ENCODE peak calls at places on chromosome 1, in nine cellular contexts. T is astrocyte, M is progenitor cell of endocrine pancreas, V is neural crest cell, Y is Calu3, R is fibroblast of lung, P is brain microvascular endothelial cell, C is AG09309, F is bronchial epithelial cell. D is an unnamed sample.
A peak's percentile ranks its signal among the peaks of the same experiment; 100 is the strongest.

GRCh38 chr1:4172659-4173599 is 272.9 kb upstream of the C1orf174 start:
- DNase-seq in T (no peak), M (no peak), V (peak; percentile 9), Y (no peak), R (no peak), P (no peak), C (no peak), F (no peak), D (no peak)

GRCh38 chr1:104933846-104934245 is 1184.1 kb downstream of the AMY1C start:
- DNase-seq in T (no peak), M (no peak), V (no peak), Y (no peak), R (no peak), P (no peak), C (no peak), F (no peak), D (no peak)

GRCh38 chr1:51976831-51977602 is 13.5 kb downstream of the RAB3B start:
- DNase-seq in T (no peak), M (no peak), V (no peak), Y (peak; percentile 65), R (no peak), P (no peak), C (no peak), F (no peak), D (no peak)

GRCh38 chr1:15180945-15181523 is 27.5 kb downstream of the TMEM51 start:
- DNase-seq in T (no peak), M (no peak), V (no peak), Y (no peak), R (no peak), P (no peak), C (no peak), F (no peak), D (no peak)

GRCh38 chr1:87044840-87045239 is 130.4 kb downstream of the HS2ST1 start:
- DNase-seq in T (no peak), M (no peak), V (no peak), Y (no peak), R (no peak), P (no peak), C (no peak), F (no peak), D (no peak)

GRCh38 chr1:49630156-49630555 is 393.6 kb downstream of the AGBL4 start:
- DNase-seq in T (no peak), M (no peak), V (no peak), Y (peak; percentile 14), R (no peak), P (no peak), C (no peak), F (no peak), D (no peak)

GRCh38 chr1:13697738-13698137 is 2.2 kb upstream of the PRDM2 start:
- DNase-seq in T (no peak), M (no peak), V (no peak), Y (no peak), R (no peak), P (no peak), C (no peak), F (no peak), D (no peak)

GRCh38 chr1:36085686-36086526 is 2.0 kb downstream of the TEKT2 start:
- DNase-seq in T (no peak), M (no peak), V (no peak), Y (no peak), R (no peak), P (no peak), C (no peak), F (no peak), D (no peak)

GRCh38 chr1:114764689-114765088 is 6.9 kb upstream of the CSDE1 start:
- DNase-seq in T (no peak), M (no peak), V (no peak), Y (no peak), R (no peak), P (no peak), C (no peak), F (no peak), D (no peak)

GRCh38 chr1:46550751-46551231 is 656 bp downstream of the KNCN start:
- DNase-seq in T (no peak), M (no peak), V (no peak), Y (no peak), R (no peak), P (no peak), C (no peak), F (no peak), D (no peak)

GRCh38 chr1:42172394-42173133 is 8.0 kb upstream of the GUCA2A start:
- DNase-seq in T (no peak), M (no peak), V (no peak), Y (no peak), R (no peak), P (no peak), C (no peak), F (no peak), D (no peak)

GRCh38 chr1:156260896-156261295 is 13.0 kb upstream of the PAQR6 start:
- DNase-seq in T (no peak), M (no peak), V (no peak), Y (no peak), R (no peak), P (no peak), C (no peak), F (peak; percentile 59), D (no peak)

GRCh38 chr1:160779662-160780397 is 16.1 kb upstream of the LY9 start:
- DNase-seq in T (no peak), M (no peak), V (peak; percentile 40), Y (peak; percentile 65), R (no peak), P (no peak), C (no peak), F (no peak), D (no peak)

GRCh38 chr1:246784621-246785535 is 60.7 kb downstream of the SCCPDH start:
- DNase-seq in T (peak; percentile 6), M (no peak), V (no peak), Y (no peak), R (peak; percentile 23), P (peak; percentile 65), C (peak; percentile 18), F (no peak), D (no peak)

GRCh38 chr1:151993734-151994496 is at the start of gene S100A10:
- DNase-seq in T (peak; percentile 55), M (peak; percentile 61), V (peak; percentile 40), Y (peak; percentile 91), R (peak; percentile 79), P (no peak), C (no peak), F (peak; percentile 77), D (peak; percentile 69)

GRCh38 chr1:56578664-56578962 is 750 bp downstream of the PLPP3 start:
- DNase-seq in T (no peak), M (no peak), V (no peak), Y (peak; percentile 23), R (no peak), P (no peak), C (no peak), F (no peak), D (peak; percentile 68)

GRCh38 chr1:241475688-241476087 is 43.9 kb downstream of the FH start:
- DNase-seq in T (no peak), M (no peak), V (no peak), Y (no peak), R (peak; percentile 6), P (peak; percentile 11), C (no peak), F (peak; percentile 71), D (no peak)

GRCh38 chr1:24325587-24326449 is 6.7 kb downstream of the GRHL3 start:
- DNase-seq in T (no peak), M (no peak), V (no peak), Y (no peak), R (no peak), P (no peak), C (no peak), F (peak; percentile 51), D (no peak)

GRCh38 chr1:207091185-207091906 is 2.7 kb downstream of the C4BPB start:
- DNase-seq in T (no peak), M (no peak), V (no peak), Y (no peak), R (no peak), P (no peak), C (no peak), F (no peak), D (no peak)
- TF ChIP-seq CTCF in T (no peak), M (no peak), V (no peak), Y (no peak), R (no peak), P (no peak), C (no peak), F (no peak), D (no peak)

DNA sequence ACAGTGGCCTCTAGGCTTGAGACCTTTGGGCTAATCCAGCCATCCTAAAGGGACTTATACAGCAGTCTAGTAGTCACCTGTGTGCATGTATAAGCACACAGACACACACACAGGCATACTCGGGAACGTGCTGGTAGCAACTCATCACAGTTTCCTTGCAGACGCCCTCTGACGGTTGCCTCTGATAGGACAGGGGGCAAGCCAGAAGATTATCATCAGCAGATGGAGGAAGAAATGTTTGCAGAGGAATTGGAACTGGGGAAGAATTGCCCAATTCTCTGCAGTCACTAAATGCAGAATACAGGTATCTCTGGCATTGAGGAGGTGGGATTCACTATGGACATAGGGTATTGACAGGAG is 222.2 kb downstream of the C1orf94 start:
- DNase-seq in T (no peak), M (no peak), V (no peak), Y (no peak), R (no peak), P (no peak), C (no peak), F (no peak), D (no peak)
- TF ChIP-seq CTCF in T (no peak), M (peak; percentile 37), V (peak; percentile 28), Y (no peak), R (no peak), P (no peak), C (no peak), F (no peak), D (no peak)

DNA sequence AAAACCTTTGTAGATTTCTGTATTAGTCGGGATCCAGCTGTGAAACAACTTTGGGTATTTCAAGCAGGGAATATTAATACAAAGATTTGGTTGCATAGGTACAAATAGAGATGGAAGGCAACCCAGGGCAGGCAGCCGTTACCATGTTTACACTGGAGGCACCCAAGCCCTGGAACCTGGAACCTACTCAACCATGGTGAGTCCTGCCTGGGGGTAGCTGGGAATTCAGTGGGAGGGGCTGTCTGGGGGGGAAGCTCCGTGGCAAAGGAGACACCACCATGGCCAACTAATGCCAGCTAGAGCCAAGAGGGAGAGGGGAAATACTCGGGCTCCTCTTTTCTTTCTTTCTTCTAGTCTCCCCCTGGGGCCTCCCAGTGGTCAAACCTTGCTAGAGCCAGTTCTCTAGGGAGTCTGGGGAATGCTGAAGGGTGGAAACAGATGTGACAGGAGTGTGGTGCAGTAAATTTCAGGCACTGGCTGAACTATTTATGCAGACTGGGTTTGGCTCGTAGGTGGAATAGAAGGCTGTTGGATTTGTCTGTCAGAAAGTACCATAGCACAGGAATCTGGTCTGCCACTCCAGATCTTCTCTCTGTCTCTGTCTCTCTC is 91.9 kb upstream of the CACNA1E start:
- DNase-seq in T (no peak), M (no peak), V (no peak), Y (no peak), R (no peak), P (no peak), C (no peak), F (no peak), D (no peak)
- TF ChIP-seq CTCF in T (no peak), M (peak; percentile 10), V (peak; percentile 28), Y (no peak), R (no peak), P (no peak), C (no peak), F (no peak), D (no peak)

DNA sequence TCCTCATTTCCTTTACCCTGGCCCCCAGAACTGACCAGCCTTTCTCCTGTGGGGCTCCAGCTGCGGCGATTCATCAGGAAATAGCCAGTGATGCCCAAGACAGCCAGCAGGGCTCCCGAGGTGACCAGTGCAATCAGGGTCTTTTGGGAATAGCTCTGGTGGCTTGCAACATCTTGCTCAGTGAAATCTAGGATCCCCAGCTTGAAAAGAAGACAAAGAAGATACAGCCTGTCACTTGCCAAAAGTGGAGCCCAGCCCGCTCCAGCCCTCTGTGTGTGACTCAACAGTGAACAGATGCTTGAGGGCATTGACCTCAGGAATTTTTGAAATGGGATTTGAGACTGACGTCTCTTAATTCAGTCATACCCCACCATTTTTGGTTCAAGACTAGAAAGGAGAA is 22.3 kb downstream of the CD34 start:
- DNase-seq in T (peak; percentile 26), M (no peak), V (no peak), Y (no peak), R (peak; percentile 45), P (peak; percentile 23), C (no peak), F (peak; percentile 39), D (no peak)
- TF ChIP-seq CTCF in T (no peak), M (peak; percentile 24), V (no peak), Y (no peak), R (peak; percentile 10), P (peak; percentile 44), C (peak; percentile 26), F (no peak), D (no peak)

D was measured in mesothelial cell of epicardium.